ENCODE peak calls at places on chromosomes 16 and 17, in ten cellular contexts. One of them, this sample, is unnamed.

GRCh38 chr17:50903604-50904521 is 37.7 kb upstream of the TOB1 start:
- DNase-seq in NCI-H1105 treated with DMSO at 0.1 percent for 48 hours: no peak
- DNase-seq in NCI-H345: no peak
- DNase-seq in neuronal stem cell: no peak
- DNase-seq in stimulated activated CD8-positive, alpha-beta memory T cell treated with anti-CD3 and anti-CD28 coated beads, Interleukin-2, amount 100 ng/mL, for 1 hour: peak; percentile 26
- DNase-seq in natural killer cell treated with Interleukin-12 subunit alpha and Interleukin-12 subunit beta and Interleukin-15 and Interleukin-18, amount 100 ng/mL, for 72 hours: no peak
- DNase-seq in breast epithelium: no peak
- DNase-seq in osteoblast: peak; percentile 69
- DNase-seq in NT2/D1: no peak
- DNase-seq in cardiac septum: no peak
- DNase-seq in this sample: no peak

GRCh38 chr17:70099884-70100283 is 24.9 kb downstream of the KCNJ16 start:
- DNase-seq in NCI-H345: no peak
- DNase-seq in NT2/D1: no peak
- DNase-seq in natural killer cell treated with Interleukin-12 subunit alpha and Interleukin-12 subunit beta and Interleukin-15 and Interleukin-18, amount 100 ng/mL, for 72 hours: no peak
- DNase-seq in breast epithelium: no peak
- DNase-seq in NCI-H1105 treated with DMSO at 0.1 percent for 48 hours: no peak
- DNase-seq in stimulated activated CD8-positive, alpha-beta memory T cell treated with anti-CD3 and anti-CD28 coated beads, Interleukin-2, amount 100 ng/mL, for 1 hour: no peak
- DNase-seq in osteoblast: no peak
- DNase-seq in neuronal stem cell: no peak
- DNase-seq in cardiac septum: no peak
- DNase-seq in this sample: no peak

GRCh38 chr16:17858061-17858460 is 387.3 kb upstream of the XYLT1 start:
- DNase-seq in cardiac septum: no peak
- DNase-seq in breast epithelium: no peak
- DNase-seq in stimulated activated CD8-positive, alpha-beta memory T cell treated with anti-CD3 and anti-CD28 coated beads, Interleukin-2, amount 100 ng/mL, for 1 hour: no peak
- DNase-seq in osteoblast: no peak
- DNase-seq in natural killer cell treated with Interleukin-12 subunit alpha and Interleukin-12 subunit beta and Interleukin-15 and Interleukin-18, amount 100 ng/mL, for 72 hours: no peak
- DNase-seq in NCI-H1105 treated with DMSO at 0.1 percent for 48 hours: no peak
- DNase-seq in neuronal stem cell: no peak
- DNase-seq in NT2/D1: no peak
- DNase-seq in NCI-H345: no peak
- DNase-seq in this sample: no peak

GRCh38 chr17:75267403-75268232 is 3.4 kb downstream of the MIF4GD start:
- DNase-seq in NCI-H1105 treated with DMSO at 0.1 percent for 48 hours: peak; percentile 8
- DNase-seq in natural killer cell treated with Interleukin-12 subunit alpha and Interleukin-12 subunit beta and Interleukin-15 and Interleukin-18, amount 100 ng/mL, for 72 hours: no peak
- DNase-seq in neuronal stem cell: no peak
- DNase-seq in NT2/D1: no peak
- DNase-seq in osteoblast: no peak
- DNase-seq in cardiac septum: no peak
- DNase-seq in breast epithelium: no peak
- DNase-seq in stimulated activated CD8-positive, alpha-beta memory T cell treated with anti-CD3 and anti-CD28 coated beads, Interleukin-2, amount 100 ng/mL, for 1 hour: no peak
- DNase-seq in NCI-H345: peak; percentile 23
- DNase-seq in this sample: no peak

GRCh38 chr17:58315281-58315711 is 13.3 kb downstream of the TSPOAP1 start:
- DNase-seq in neuronal stem cell: no peak
- DNase-seq in stimulated activated CD8-positive, alpha-beta memory T cell treated with anti-CD3 and anti-CD28 coated beads, Interleukin-2, amount 100 ng/mL, for 1 hour: no peak
- DNase-seq in NCI-H1105 treated with DMSO at 0.1 percent for 48 hours: no peak
- DNase-seq in breast epithelium: no peak
- DNase-seq in osteoblast: peak; percentile 19
- DNase-seq in natural killer cell treated with Interleukin-12 subunit alpha and Interleukin-12 subunit beta and Interleukin-15 and Interleukin-18, amount 100 ng/mL, for 72 hours: no peak
- DNase-seq in NCI-H345: no peak
- DNase-seq in NT2/D1: no peak
- DNase-seq in cardiac septum: peak; percentile 33
- DNase-seq in this sample: no peak

GRCh38 chr17:65228734-65229390 is 91.7 kb downstream of the RGS9 start:
- DNase-seq in stimulated activated CD8-positive, alpha-beta memory T cell treated with anti-CD3 and anti-CD28 coated beads, Interleukin-2, amount 100 ng/mL, for 1 hour: peak; percentile 6
- DNase-seq in NCI-H1105 treated with DMSO at 0.1 percent for 48 hours: peak; percentile 71
- DNase-seq in NCI-H345: no peak
- DNase-seq in natural killer cell treated with Interleukin-12 subunit alpha and Interleukin-12 subunit beta and Interleukin-15 and Interleukin-18, amount 100 ng/mL, for 72 hours: no peak
- DNase-seq in cardiac septum: no peak
- DNase-seq in NT2/D1: no peak
- DNase-seq in osteoblast: peak; percentile 84
- DNase-seq in breast epithelium: no peak
- DNase-seq in neuronal stem cell: no peak
- DNase-seq in this sample: no peak

GRCh38 chr16:16915771-16916170 is 536.8 kb downstream of the NPIPA7 start:
- DNase-seq in stimulated activated CD8-positive, alpha-beta memory T cell treated with anti-CD3 and anti-CD28 coated beads, Interleukin-2, amount 100 ng/mL, for 1 hour: no peak
- DNase-seq in breast epithelium: no peak
- DNase-seq in NT2/D1: no peak
- DNase-seq in NCI-H1105 treated with DMSO at 0.1 percent for 48 hours: no peak
- DNase-seq in NCI-H345: peak; percentile 51
- DNase-seq in neuronal stem cell: no peak
- DNase-seq in osteoblast: no peak
- DNase-seq in natural killer cell treated with Interleukin-12 subunit alpha and Interleukin-12 subunit beta and Interleukin-15 and Interleukin-18, amount 100 ng/mL, for 72 hours: no peak
- DNase-seq in cardiac septum: no peak
- DNase-seq in this sample: no peak

GRCh38 chr17:76623271-76624146 is 20.0 kb downstream of the ST6GALNAC1 start:
- DNase-seq in breast epithelium: peak; percentile 76
- DNase-seq in NCI-H345: peak; percentile 75
- DNase-seq in natural killer cell treated with Interleukin-12 subunit alpha and Interleukin-12 subunit beta and Interleukin-15 and Interleukin-18, amount 100 ng/mL, for 72 hours: peak; percentile 80
- DNase-seq in osteoblast: peak; percentile 97
- DNase-seq in cardiac septum: peak; percentile 91
- DNase-seq in neuronal stem cell: peak; percentile 42
- DNase-seq in NT2/D1: peak; percentile 49
- DNase-seq in stimulated activated CD8-positive, alpha-beta memory T cell treated with anti-CD3 and anti-CD28 coated beads, Interleukin-2, amount 100 ng/mL, for 1 hour: peak; percentile 62
- DNase-seq in NCI-H1105 treated with DMSO at 0.1 percent for 48 hours: peak; percentile 62
- DNase-seq in this sample: peak; percentile 20

GRCh38 chr17:52515927-52516326 is 357.4 kb upstream of the CA10 start:
- DNase-seq in stimulated activated CD8-positive, alpha-beta memory T cell treated with anti-CD3 and anti-CD28 coated beads, Interleukin-2, amount 100 ng/mL, for 1 hour: no peak
- DNase-seq in osteoblast: no peak
- DNase-seq in neuronal stem cell: no peak
- DNase-seq in natural killer cell treated with Interleukin-12 subunit alpha and Interleukin-12 subunit beta and Interleukin-15 and Interleukin-18, amount 100 ng/mL, for 72 hours: no peak
- DNase-seq in cardiac septum: no peak
- DNase-seq in breast epithelium: no peak
- DNase-seq in NT2/D1: no peak
- DNase-seq in NCI-H345: no peak
- DNase-seq in NCI-H1105 treated with DMSO at 0.1 percent for 48 hours: no peak
- DNase-seq in this sample: no peak

GRCh38 chr16:17275076-17275732 is 195.6 kb downstream of the XYLT1 start:
- DNase-seq in osteoblast: no peak
- DNase-seq in neuronal stem cell: no peak
- DNase-seq in natural killer cell treated with Interleukin-12 subunit alpha and Interleukin-12 subunit beta and Interleukin-15 and Interleukin-18, amount 100 ng/mL, for 72 hours: no peak
- DNase-seq in NCI-H345: no peak
- DNase-seq in breast epithelium: no peak
- DNase-seq in NT2/D1: no peak
- DNase-seq in NCI-H1105 treated with DMSO at 0.1 percent for 48 hours: no peak
- DNase-seq in cardiac septum: no peak
- DNase-seq in stimulated activated CD8-positive, alpha-beta memory T cell treated with anti-CD3 and anti-CD28 coated beads, Interleukin-2, amount 100 ng/mL, for 1 hour: no peak
- DNase-seq in this sample: no peak

GRCh38 chr16:59192551-59193199 is 458.6 kb upstream of the GOT2 start:
- DNase-seq in NCI-H345: no peak
- DNase-seq in NCI-H1105 treated with DMSO at 0.1 percent for 48 hours: no peak
- DNase-seq in breast epithelium: no peak
- DNase-seq in NT2/D1: peak; percentile 36
- DNase-seq in stimulated activated CD8-positive, alpha-beta memory T cell treated with anti-CD3 and anti-CD28 coated beads, Interleukin-2, amount 100 ng/mL, for 1 hour: no peak
- DNase-seq in osteoblast: no peak
- DNase-seq in cardiac septum: no peak
- DNase-seq in neuronal stem cell: peak; percentile 40
- DNase-seq in natural killer cell treated with Interleukin-12 subunit alpha and Interleukin-12 subunit beta and Interleukin-15 and Interleukin-18, amount 100 ng/mL, for 72 hours: no peak
- DNase-seq in this sample: no peak

GRCh38 chr16:71453051-71453450 is 9.0 kb downstream of the ZNF23 start:
- DNase-seq in osteoblast: no peak
- DNase-seq in NT2/D1: no peak
- DNase-seq in NCI-H1105 treated with DMSO at 0.1 percent for 48 hours: no peak
- DNase-seq in breast epithelium: no peak
- DNase-seq in neuronal stem cell: no peak
- DNase-seq in cardiac septum: no peak
- DNase-seq in NCI-H345: no peak
- DNase-seq in natural killer cell treated with Interleukin-12 subunit alpha and Interleukin-12 subunit beta and Interleukin-15 and Interleukin-18, amount 100 ng/mL, for 72 hours: no peak
- DNase-seq in stimulated activated CD8-positive, alpha-beta memory T cell treated with anti-CD3 and anti-CD28 coated beads, Interleukin-2, amount 100 ng/mL, for 1 hour: no peak
- DNase-seq in this sample: no peak

GRCh38 chr17:364766-365165 is 12.2 kb upstream of the RPH3AL start:
- DNase-seq in NCI-H345: no peak
- DNase-seq in cardiac septum: no peak
- DNase-seq in osteoblast: peak; percentile 22
- DNase-seq in NT2/D1: no peak
- DNase-seq in natural killer cell treated with Interleukin-12 subunit alpha and Interleukin-12 subunit beta and Interleukin-15 and Interleukin-18, amount 100 ng/mL, for 72 hours: no peak
- DNase-seq in stimulated activated CD8-positive, alpha-beta memory T cell treated with anti-CD3 and anti-CD28 coated beads, Interleukin-2, amount 100 ng/mL, for 1 hour: no peak
- DNase-seq in neuronal stem cell: no peak
- DNase-seq in NCI-H1105 treated with DMSO at 0.1 percent for 48 hours: no peak
- DNase-seq in breast epithelium: no peak
- DNase-seq in this sample: no peak

GRCh38 chr17:40646791-40647548 is 648 bp downstream of the SMARCE1 start:
- DNase-seq in stimulated activated CD8-positive, alpha-beta memory T cell treated with anti-CD3 and anti-CD28 coated beads, Interleukin-2, amount 100 ng/mL, for 1 hour: peak; percentile 16
- DNase-seq in cardiac septum: no peak
- DNase-seq in neuronal stem cell: no peak
- DNase-seq in NT2/D1: no peak
- DNase-seq in NCI-H345: peak; percentile 41
- DNase-seq in osteoblast: peak; percentile 77
- DNase-seq in breast epithelium: no peak
- DNase-seq in NCI-H1105 treated with DMSO at 0.1 percent for 48 hours: peak; percentile 24
- DNase-seq in natural killer cell treated with Interleukin-12 subunit alpha and Interleukin-12 subunit beta and Interleukin-15 and Interleukin-18, amount 100 ng/mL, for 72 hours: peak; percentile 68
- DNase-seq in this sample: no peak

GRCh38 chr16:6642271-6642670 is 690.4 kb upstream of the RBFOX1 start:
- DNase-seq in neuronal stem cell: no peak
- DNase-seq in stimulated activated CD8-positive, alpha-beta memory T cell treated with anti-CD3 and anti-CD28 coated beads, Interleukin-2, amount 100 ng/mL, for 1 hour: no peak
- DNase-seq in NCI-H1105 treated with DMSO at 0.1 percent for 48 hours: no peak
- DNase-seq in natural killer cell treated with Interleukin-12 subunit alpha and Interleukin-12 subunit beta and Interleukin-15 and Interleukin-18, amount 100 ng/mL, for 72 hours: no peak
- DNase-seq in breast epithelium: no peak
- DNase-seq in cardiac septum: no peak
- DNase-seq in osteoblast: no peak
- DNase-seq in NCI-H345: no peak
- DNase-seq in NT2/D1: no peak
- DNase-seq in this sample: no peak

GRCh38 chr16:87965973-87966667 is 14.9 kb downstream of the BANP start:
- DNase-seq in stimulated activated CD8-positive, alpha-beta memory T cell treated with anti-CD3 and anti-CD28 coated beads, Interleukin-2, amount 100 ng/mL, for 1 hour: no peak
- DNase-seq in cardiac septum: no peak
- DNase-seq in NCI-H1105 treated with DMSO at 0.1 percent for 48 hours: no peak
- DNase-seq in osteoblast: peak; percentile 72
- DNase-seq in neuronal stem cell: no peak
- DNase-seq in NT2/D1: no peak
- DNase-seq in natural killer cell treated with Interleukin-12 subunit alpha and Interleukin-12 subunit beta and Interleukin-15 and Interleukin-18, amount 100 ng/mL, for 72 hours: no peak
- DNase-seq in breast epithelium: no peak
- DNase-seq in NCI-H345: no peak
- DNase-seq in this sample: no peak

GRCh38 chr17:75625813-75626486 is 7.3 kb upstream of the SMIM5 start:
- DNase-seq in NCI-H1105 treated with DMSO at 0.1 percent for 48 hours: no peak
- DNase-seq in NCI-H345: peak; percentile 19
- DNase-seq in natural killer cell treated with Interleukin-12 subunit alpha and Interleukin-12 subunit beta and Interleukin-15 and Interleukin-18, amount 100 ng/mL, for 72 hours: no peak
- DNase-seq in cardiac septum: no peak
- DNase-seq in stimulated activated CD8-positive, alpha-beta memory T cell treated with anti-CD3 and anti-CD28 coated beads, Interleukin-2, amount 100 ng/mL, for 1 hour: no peak
- DNase-seq in osteoblast: peak; percentile 96
- DNase-seq in breast epithelium: no peak
- DNase-seq in NT2/D1: no peak
- DNase-seq in neuronal stem cell: peak; percentile 35
- DNase-seq in this sample: no peak

GRCh38 chr17:9178319-9178718 is 157.0 kb downstream of the NTN1 start:
- DNase-seq in natural killer cell treated with Interleukin-12 subunit alpha and Interleukin-12 subunit beta and Interleukin-15 and Interleukin-18, amount 100 ng/mL, for 72 hours: no peak
- DNase-seq in breast epithelium: no peak
- DNase-seq in NT2/D1: no peak
- DNase-seq in osteoblast: no peak
- DNase-seq in cardiac septum: no peak
- DNase-seq in stimulated activated CD8-positive, alpha-beta memory T cell treated with anti-CD3 and anti-CD28 coated beads, Interleukin-2, amount 100 ng/mL, for 1 hour: no peak
- DNase-seq in neuronal stem cell: no peak
- DNase-seq in NCI-H345: no peak
- DNase-seq in NCI-H1105 treated with DMSO at 0.1 percent for 48 hours: no peak
- DNase-seq in this sample: no peak

GRCh38 chr17:41784207-41784744 is 2.2 kb downstream of the JUP start:
- DNase-seq in breast epithelium: peak; percentile 67
- DNase-seq in NCI-H345: no peak
- DNase-seq in stimulated activated CD8-positive, alpha-beta memory T cell treated with anti-CD3 and anti-CD28 coated beads, Interleukin-2, amount 100 ng/mL, for 1 hour: no peak
- DNase-seq in natural killer cell treated with Interleukin-12 subunit alpha and Interleukin-12 subunit beta and Interleukin-15 and Interleukin-18, amount 100 ng/mL, for 72 hours: no peak
- DNase-seq in NCI-H1105 treated with DMSO at 0.1 percent for 48 hours: no peak
- DNase-seq in neuronal stem cell: no peak
- DNase-seq in cardiac septum: no peak
- DNase-seq in NT2/D1: no peak
- DNase-seq in osteoblast: peak; percentile 95
- DNase-seq in this sample: no peak

GRCh38 chr17:50147841-50148225 is 2.6 kb downstream of the PPP1R9B start:
- DNase-seq in osteoblast: peak; percentile 97
- DNase-seq in neuronal stem cell: no peak
- DNase-seq in NCI-H1105 treated with DMSO at 0.1 percent for 48 hours: no peak
- DNase-seq in breast epithelium: no peak
- DNase-seq in stimulated activated CD8-positive, alpha-beta memory T cell treated with anti-CD3 and anti-CD28 coated beads, Interleukin-2, amount 100 ng/mL, for 1 hour: no peak
- DNase-seq in NT2/D1: no peak
- DNase-seq in NCI-H345: no peak
- DNase-seq in natural killer cell treated with Interleukin-12 subunit alpha and Interleukin-12 subunit beta and Interleukin-15 and Interleukin-18, amount 100 ng/mL, for 72 hours: no peak
- DNase-seq in cardiac septum: no peak
- DNase-seq in this sample: no peak

GRCh38 chr17:37737081-37737480 is 7.8 kb downstream of the HNF1B start:
- DNase-seq in neuronal stem cell: no peak
- DNase-seq in NCI-H1105 treated with DMSO at 0.1 percent for 48 hours: no peak
- DNase-seq in NCI-H345: no peak
- DNase-seq in stimulated activated CD8-positive, alpha-beta memory T cell treated with anti-CD3 and anti-CD28 coated beads, Interleukin-2, amount 100 ng/mL, for 1 hour: no peak
- DNase-seq in osteoblast: no peak
- DNase-seq in cardiac septum: no peak
- DNase-seq in NT2/D1: no peak
- DNase-seq in breast epithelium: no peak
- DNase-seq in natural killer cell treated with Interleukin-12 subunit alpha and Interleukin-12 subunit beta and Interleukin-15 and Interleukin-18, amount 100 ng/mL, for 72 hours: no peak
- DNase-seq in this sample: no peak

GRCh38 chr17:3981455-3981854 is 17.2 kb upstream of the ATP2A3 start:
- DNase-seq in cardiac septum: no peak
- DNase-seq in NCI-H1105 treated with DMSO at 0.1 percent for 48 hours: no peak
- DNase-seq in natural killer cell treated with Interleukin-12 subunit alpha and Interleukin-12 subunit beta and Interleukin-15 and Interleukin-18, amount 100 ng/mL, for 72 hours: no peak
- DNase-seq in breast epithelium: no peak
- DNase-seq in osteoblast: peak; percentile 22
- DNase-seq in neuronal stem cell: no peak
- DNase-seq in NCI-H345: no peak
- DNase-seq in NT2/D1: no peak
- DNase-seq in stimulated activated CD8-positive, alpha-beta memory T cell treated with anti-CD3 and anti-CD28 coated beads, Interleukin-2, amount 100 ng/mL, for 1 hour: no peak
- DNase-seq in this sample: no peak

GRCh38 chr16:69131167-69131748 is 1.1 kb downstream of the CHTF8 start:
- DNase-seq in cardiac septum: no peak
- DNase-seq in NCI-H345: peak; percentile 21
- DNase-seq in natural killer cell treated with Interleukin-12 subunit alpha and Interleukin-12 subunit beta and Interleukin-15 and Interleukin-18, amount 100 ng/mL, for 72 hours: no peak
- DNase-seq in neuronal stem cell: peak; percentile 21
- DNase-seq in NT2/D1: peak; percentile 40
- DNase-seq in NCI-H1105 treated with DMSO at 0.1 percent for 48 hours: peak; percentile 19
- DNase-seq in stimulated activated CD8-positive, alpha-beta memory T cell treated with anti-CD3 and anti-CD28 coated beads, Interleukin-2, amount 100 ng/mL, for 1 hour: no peak
- DNase-seq in osteoblast: peak; percentile 90
- DNase-seq in breast epithelium: no peak
- DNase-seq in this sample: no peak

GRCh38 chr16:69186642-69187386 is at the start of gene SNTB2:
- DNase-seq in cardiac septum: peak; percentile 97
- DNase-seq in NT2/D1: peak; percentile 87
- DNase-seq in natural killer cell treated with Interleukin-12 subunit alpha and Interleukin-12 subunit beta and Interleukin-15 and Interleukin-18, amount 100 ng/mL, for 72 hours: peak; percentile 91
- DNase-seq in neuronal stem cell: peak; percentile 90
- DNase-seq in osteoblast: peak; percentile 98
- DNase-seq in breast epithelium: peak; percentile 92
- DNase-seq in NCI-H1105 treated with DMSO at 0.1 percent for 48 hours: peak; percentile 68
- DNase-seq in stimulated activated CD8-positive, alpha-beta memory T cell treated with anti-CD3 and anti-CD28 coated beads, Interleukin-2, amount 100 ng/mL, for 1 hour: peak; percentile 64
- DNase-seq in NCI-H345: peak; percentile 87
- DNase-seq in this sample: peak; percentile 70

GRCh38 chr17:1147664-1148063 is 32.1 kb downstream of the ABR start:
- DNase-seq in NCI-H1105 treated with DMSO at 0.1 percent for 48 hours: no peak
- DNase-seq in NCI-H345: peak; percentile 47
- DNase-seq in cardiac septum: no peak
- DNase-seq in natural killer cell treated with Interleukin-12 subunit alpha and Interleukin-12 subunit beta and Interleukin-15 and Interleukin-18, amount 100 ng/mL, for 72 hours: no peak
- DNase-seq in osteoblast: peak; percentile 96
- DNase-seq in NT2/D1: peak; percentile 49
- DNase-seq in neuronal stem cell: peak; percentile 42
- DNase-seq in stimulated activated CD8-positive, alpha-beta memory T cell treated with anti-CD3 and anti-CD28 coated beads, Interleukin-2, amount 100 ng/mL, for 1 hour: no peak
- DNase-seq in breast epithelium: no peak
- DNase-seq in this sample: no peak

GRCh38 chr17:36048061-36048460 is 16.0 kb upstream of the CCL18 start:
- DNase-seq in osteoblast: no peak
- DNase-seq in NCI-H345: no peak
- DNase-seq in neuronal stem cell: no peak
- DNase-seq in NT2/D1: no peak
- DNase-seq in breast epithelium: no peak
- DNase-seq in natural killer cell treated with Interleukin-12 subunit alpha and Interleukin-12 subunit beta and Interleukin-15 and Interleukin-18, amount 100 ng/mL, for 72 hours: no peak
- DNase-seq in stimulated activated CD8-positive, alpha-beta memory T cell treated with anti-CD3 and anti-CD28 coated beads, Interleukin-2, amount 100 ng/mL, for 1 hour: no peak
- DNase-seq in NCI-H1105 treated with DMSO at 0.1 percent for 48 hours: no peak
- DNase-seq in cardiac septum: no peak
- DNase-seq in this sample: no peak

GRCh38 chr17:50917418-50917743 is 51.2 kb upstream of the TOB1 start:
- DNase-seq in breast epithelium: no peak
- DNase-seq in NCI-H1105 treated with DMSO at 0.1 percent for 48 hours: no peak
- DNase-seq in NCI-H345: no peak
- DNase-seq in NT2/D1: no peak
- DNase-seq in neuronal stem cell: no peak
- DNase-seq in osteoblast: no peak
- DNase-seq in stimulated activated CD8-positive, alpha-beta memory T cell treated with anti-CD3 and anti-CD28 coated beads, Interleukin-2, amount 100 ng/mL, for 1 hour: no peak
- DNase-seq in cardiac septum: no peak
- DNase-seq in natural killer cell treated with Interleukin-12 subunit alpha and Interleukin-12 subunit beta and Interleukin-15 and Interleukin-18, amount 100 ng/mL, for 72 hours: no peak
- DNase-seq in this sample: no peak

This sample was measured in thoracic aorta.